ENCODE peak calls at places on chromosome 3, in nine cellular contexts. J is MM.1S, G is keratinocyte, P is astrocyte, D is neural progenitor cell, R is H1, E is HCT116, V is PC-3, K is K562. N is an unnamed sample.

GRCh38 chr3:49492969-49493368 is 22.9 kb downstream of the DAG1 start:
- DNase-seq in J (no peak), G (no peak), P (peak; percentile 25), D (no peak), R (no peak), E (no peak), V (no peak), K (no peak), N (no peak)

GRCh38 chr3:192899540-192899982 is 18.1 kb downstream of the MB21D2 start:
- DNase-seq in J (no peak), G (no peak), P (peak; percentile 91), D (no peak), R (no peak), E (no peak), V (peak; percentile 82), K (no peak), N (no peak)

GRCh38 chr3:77464106-77464688 is 424.3 kb downstream of the ROBO2 start:
- DNase-seq in J (no peak), G (no peak), P (peak; percentile 37), D (no peak), R (no peak), E (no peak), V (no peak), K (no peak), N (no peak)

GRCh38 chr3:5116568-5116967 is 5.5 kb upstream of the ARL8B start:
- DNase-seq in J (no peak), G (no peak), P (no peak), D (no peak), R (no peak), E (no peak), V (no peak), K (no peak), N (no peak)

GRCh38 chr3:43024183-43024865 is 45.2 kb downstream of the GASK1A start:
- DNase-seq in J (no peak), G (no peak), P (no peak), D (no peak), R (no peak), E (no peak), V (no peak), K (no peak), N (no peak)

GRCh38 chr3:105322570-105323273 is 44.0 kb upstream of the ALCAM start:
- DNase-seq in J (no peak), G (no peak), P (peak; percentile 2), D (no peak), R (no peak), E (no peak), V (no peak), K (no peak), N (no peak)

GRCh38 chr3:20422391-20422790 is 236.4 kb upstream of the SGO1 start:
- DNase-seq in J (no peak), G (no peak), P (no peak), D (no peak), R (no peak), E (no peak), V (no peak), K (no peak), N (no peak)

GRCh38 chr3:181886676-181887075 is 175.0 kb downstream of the SOX2 start:
- DNase-seq in J (no peak), G (no peak), P (no peak), D (no peak), R (no peak), E (no peak), V (peak; percentile 61), K (no peak), N (no peak)

GRCh38 chr3:128383316-128384235 is 83.1 kb downstream of the DNAJB8 start:
- DNase-seq in J (peak; percentile 85), G (peak; percentile 26), P (peak; percentile 17), D (no peak), R (no peak), E (peak; percentile 38), V (peak; percentile 90), K (peak; percentile 71), N (no peak)

GRCh38 chr3:186110975-186111974 is 2.4 kb upstream of the ETV5 start:
- DNase-seq in J (no peak), G (no peak), P (no peak), D (no peak), R (no peak), E (no peak), V (no peak), K (no peak), N (no peak)

GRCh38 chr3:157465741-157466140 is 29.1 kb downstream of the PTX3 start:
- DNase-seq in J (no peak), G (no peak), P (no peak), D (no peak), R (no peak), E (no peak), V (no peak), K (no peak), N (no peak)

GRCh38 chr3:173825731-173826130 is 428.2 kb downstream of the NLGN1 start:
- DNase-seq in J (no peak), G (no peak), P (peak; percentile 47), D (no peak), R (no peak), E (no peak), V (no peak), K (no peak), N (no peak)

GRCh38 chr3:129514563-129514962 is 13.9 kb upstream of the RHO start:
- DNase-seq in J (no peak), G (no peak), P (no peak), D (no peak), R (no peak), E (no peak), V (no peak), K (no peak), N (no peak)

GRCh38 chr3:41653575-41654239 is 308.2 kb downstream of the ULK4 start:
- DNase-seq in J (no peak), G (no peak), P (no peak), D (no peak), R (no peak), E (no peak), V (no peak), K (no peak), N (no peak)

GRCh38 chr3:158731938-158732855 is at the start of gene RARRES1:
- DNase-seq in J (no peak), G (no peak), P (no peak), D (peak; percentile 81), R (peak; percentile 76), E (no peak), V (no peak), K (no peak), N (no peak)
- TF ChIP-seq EZH2 in J (no peak), G (no peak), P (no peak), D (peak; percentile 28), R (no peak), E (no peak), V (no peak), K (no peak), N (no peak)

DNA sequence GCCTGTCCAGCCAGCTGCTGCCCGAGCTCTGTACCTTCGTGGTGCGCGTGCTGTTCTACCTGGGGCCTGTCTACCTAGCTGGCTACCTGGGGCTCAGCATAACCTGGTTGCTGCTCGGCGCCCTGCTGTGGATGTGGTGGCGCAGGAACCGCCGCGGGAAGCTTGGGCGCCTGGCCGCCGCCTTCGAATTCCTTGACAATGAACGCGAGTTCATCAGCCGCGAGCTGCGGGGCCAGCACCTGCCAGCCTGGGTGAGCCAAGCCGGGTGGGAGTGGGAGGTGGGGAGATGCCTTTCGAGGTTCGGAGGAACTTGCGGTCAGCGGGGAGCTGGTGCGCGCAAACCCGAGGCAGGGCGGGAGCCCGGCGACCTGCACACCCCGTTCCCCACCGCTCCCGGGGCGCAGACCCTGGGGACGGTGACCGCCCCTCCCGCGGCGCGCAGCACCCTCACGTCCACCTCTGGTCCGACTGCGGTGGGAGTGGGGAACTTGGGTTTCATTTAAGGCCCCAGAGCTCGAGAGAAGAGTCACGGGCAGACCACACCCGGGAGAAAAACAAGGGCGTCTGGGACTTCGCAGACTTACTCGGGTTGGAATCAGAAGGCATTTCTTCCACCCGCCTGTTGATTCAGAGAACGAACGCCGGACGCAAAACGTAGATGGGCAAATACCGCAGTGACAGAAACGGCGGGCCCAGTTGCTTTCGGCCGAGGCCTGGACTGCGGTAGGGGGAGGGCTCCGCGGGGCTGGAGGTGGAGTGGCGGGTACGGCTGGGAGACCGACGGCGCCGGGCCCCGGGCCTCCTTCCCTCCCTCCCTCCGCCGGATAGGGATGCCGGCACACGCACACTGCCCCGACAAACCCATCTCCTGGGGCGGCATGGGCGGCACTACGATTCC is 708 bp downstream of the ESYT3 start:
- DNase-seq in J (no peak), G (no peak), P (no peak), D (peak; percentile 52), R (peak; percentile 66), E (no peak), V (no peak), K (no peak), N (no peak)
- TF ChIP-seq EZH2 in J (no peak), G (peak; percentile 51), P (peak; percentile 76), D (peak; percentile 98), R (peak; percentile 89), E (no peak), V (no peak), K (no peak), N (no peak)

GRCh38 chr3:133038089-133038730 is at the start of gene TMEM108:
- DNase-seq in J (peak; percentile 79), G (no peak), P (peak; percentile 31), D (peak; percentile 97), R (peak; percentile 95), E (no peak), V (no peak), K (peak; percentile 92), N (no peak)
- TF ChIP-seq EZH2 in J (no peak), G (no peak), P (no peak), D (no peak), R (no peak), E (no peak), V (no peak), K (no peak), N (no peak)

GRCh38 chr3:39809995-39810595 is 686 bp downstream of the MYRIP start:
- DNase-seq in J (peak; percentile 12), G (no peak), P (no peak), D (peak; percentile 37), R (peak; percentile 65), E (no peak), V (no peak), K (no peak), N (no peak)

GRCh38 chr3:39811561-39811960 is 2.2 kb downstream of the MYRIP start:
- DNase-seq in J (no peak), G (no peak), P (no peak), D (no peak), R (no peak), E (no peak), V (no peak), K (no peak), N (no peak)

GRCh38 chr3:39809181-39809994 is at the start of gene MYRIP:
- DNase-seq in J (peak; percentile 87), G (no peak), P (no peak), D (peak; percentile 93), R (peak; percentile 78), E (no peak), V (peak; percentile 22), K (peak; percentile 93), N (no peak)

GRCh38 chr3:39812537-39812936 is 3.1 kb downstream of the MYRIP start:
- DNase-seq in J (peak; percentile 13), G (no peak), P (no peak), D (peak; percentile 43), R (no peak), E (no peak), V (no peak), K (no peak), N (no peak)

DNA sequence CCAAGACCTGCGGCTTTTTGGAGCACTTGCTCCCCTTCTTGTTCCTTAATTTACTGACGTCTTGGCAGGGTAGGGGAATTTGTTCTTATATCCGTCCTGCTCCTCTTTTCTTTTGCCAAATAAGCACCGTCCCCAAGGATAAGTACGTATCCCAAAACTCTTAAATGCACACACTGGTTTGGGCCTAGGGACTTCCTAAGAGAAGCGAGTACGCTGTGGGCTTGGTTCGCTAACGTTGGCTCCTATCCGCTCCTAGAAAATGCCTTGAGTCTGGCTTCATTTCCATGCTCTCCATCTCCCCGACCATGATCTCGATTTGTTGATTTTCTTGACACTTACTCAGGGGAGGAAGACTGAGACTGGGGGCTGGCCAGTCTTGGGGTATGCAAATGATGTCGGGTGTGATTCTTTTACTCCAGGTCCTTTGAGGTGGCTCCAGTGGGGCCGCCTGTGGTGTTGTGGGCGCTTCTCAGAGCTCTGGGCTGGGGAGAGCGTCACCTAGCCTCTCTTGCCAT is 1.3 kb downstream of the MYRIP start:
- DNase-seq in J (no peak), G (no peak), P (no peak), D (peak; percentile 15), R (no peak), E (no peak), V (no peak), K (no peak), N (no peak)
- TF ChIP-seq EZH2 in J (no peak), G (no peak), P (no peak), D (peak; percentile 9), R (peak; percentile 71), E (no peak), V (no peak), K (no peak), N (no peak)

N was measured in SK-N-MC.